ENCODE peak calls at places on chromosome 9, in six cellular contexts. C, F, D, Y, B and U are unnamed samples.

GRCh38 chr9:123544007-123544827 is 188.2 kb downstream of the CRB2 start:
- DNase-seq in F (peak), B (no peak), D (peak), C (peak), Y (no peak), U (no peak)

GRCh38 chr9:4082948-4083347 is 216.9 kb downstream of the GLIS3 start:
- DNase-seq in B (no peak), D (no peak), C (no peak), F (no peak), Y (no peak), U (no peak)

GRCh38 chr9:128438343-128439109 is 17.3 kb upstream of the ODF2 start:
- DNase-seq in F (no peak), C (peak), B (peak), D (peak), Y (peak), U (peak)

GRCh38 chr9:5719546-5719945 is 90.6 kb downstream of the RIC1 start:
- DNase-seq in D (peak), C (no peak), F (no peak), B (no peak), Y (no peak), U (no peak)

GRCh38 chr9:81470864-81471263 is 218.5 kb downstream of the TLE1 start:
- DNase-seq in Y (no peak), D (no peak), B (no peak), F (no peak), C (no peak), U (no peak)

GRCh38 chr9:31119882-31120481 is 1264.5 kb upstream of the ACO1 start:
- DNase-seq in Y (no peak), B (no peak), F (no peak), D (no peak), C (peak), U (no peak)

GRCh38 chr9:84970432-84970831 is 300.9 kb downstream of the NTRK2 start:
- DNase-seq in C (no peak), Y (no peak), B (no peak), F (no peak), D (no peak), U (no peak)

GRCh38 chr9:78745996-78746395 is 449.1 kb downstream of the PSAT1 start:
- DNase-seq in F (no peak), C (no peak), Y (no peak), B (no peak), D (no peak), U (no peak)